ENCODE peak calls at places on chromosome X, in six cellular contexts. Y is IMR-90, D is astrocyte of the spinal cord, A is HL-60, M is SK-N-SH, Q is tibial nerve. J is an unnamed sample.

GRCh38 chrX:100719139-100719538 is 12.8 kb downstream of the SYTL4 start:
- DNase-seq in Y (no peak), D (no peak), A (no peak), M (no peak), Q (no peak), J (no peak)

GRCh38 chrX:41384041-41384705 is 50.2 kb downstream of the DDX3X start:
- DNase-seq in Y (peak; percentile 86), D (peak; percentile 58), A (peak; percentile 45), M (no peak), Q (peak; percentile 13), J (no peak)

GRCh38 chrX:39242187-39242586 is 440.9 kb downstream of the MID1IP1 start:
- DNase-seq in Y (no peak), D (no peak), A (peak; percentile 1), M (peak; percentile 16), Q (no peak), J (no peak)

GRCh38 chrX:13235930-13236329 is 83.9 kb downstream of the ATXN3L start:
- DNase-seq in Y (no peak), D (no peak), A (no peak), M (no peak), Q (no peak), J (no peak)

GRCh38 chrX:19912-20571 is 261.1 kb upstream of the PLCXD1 start:
- DNase-seq in Y (no peak), D (peak; percentile 1), A (no peak), M (peak; percentile 26), Q (no peak), J (no peak)

GRCh38 chrX:78540171-78540570 is 119.0 kb downstream of the RTL3 start:
- DNase-seq in Y (no peak), D (no peak), A (no peak), M (no peak), Q (no peak), J (no peak)

GRCh38 chrX:107571296-107571998 is 56.9 kb upstream of the PRPS1 start:
- DNase-seq in Y (peak; percentile 91), D (peak; percentile 92), A (no peak), M (no peak), Q (no peak), J (peak; percentile 77)

GRCh38 chrX:2423293-2423692 is 77.5 kb downstream of the DHRSX start:
- DNase-seq in Y (peak; percentile 51), D (peak; percentile 13), A (no peak), M (no peak), Q (no peak), J (no peak)

GRCh38 chrX:47097018-47097417 is 18.8 kb downstream of the RGN start:
- DNase-seq in Y (no peak), D (no peak), A (no peak), M (no peak), Q (no peak), J (no peak)

GRCh38 chrX:150984164-150984824 is 1.2 kb downstream of the HMGB3 start:
- DNase-seq in Y (no peak), D (no peak), A (no peak), M (peak; percentile 71), Q (no peak), J (no peak)
- H3K4me3 ChIP-seq in Y (peak overlapping the region; percentile 56), D (peak overlapping the region; percentile 51), A (peak overlapping the region; percentile 42), M (peak overlapping the region; percentile 65), Q (peak overlapping the region; percentile 26), J (peak overlapping the region; percentile 55)

DNA sequence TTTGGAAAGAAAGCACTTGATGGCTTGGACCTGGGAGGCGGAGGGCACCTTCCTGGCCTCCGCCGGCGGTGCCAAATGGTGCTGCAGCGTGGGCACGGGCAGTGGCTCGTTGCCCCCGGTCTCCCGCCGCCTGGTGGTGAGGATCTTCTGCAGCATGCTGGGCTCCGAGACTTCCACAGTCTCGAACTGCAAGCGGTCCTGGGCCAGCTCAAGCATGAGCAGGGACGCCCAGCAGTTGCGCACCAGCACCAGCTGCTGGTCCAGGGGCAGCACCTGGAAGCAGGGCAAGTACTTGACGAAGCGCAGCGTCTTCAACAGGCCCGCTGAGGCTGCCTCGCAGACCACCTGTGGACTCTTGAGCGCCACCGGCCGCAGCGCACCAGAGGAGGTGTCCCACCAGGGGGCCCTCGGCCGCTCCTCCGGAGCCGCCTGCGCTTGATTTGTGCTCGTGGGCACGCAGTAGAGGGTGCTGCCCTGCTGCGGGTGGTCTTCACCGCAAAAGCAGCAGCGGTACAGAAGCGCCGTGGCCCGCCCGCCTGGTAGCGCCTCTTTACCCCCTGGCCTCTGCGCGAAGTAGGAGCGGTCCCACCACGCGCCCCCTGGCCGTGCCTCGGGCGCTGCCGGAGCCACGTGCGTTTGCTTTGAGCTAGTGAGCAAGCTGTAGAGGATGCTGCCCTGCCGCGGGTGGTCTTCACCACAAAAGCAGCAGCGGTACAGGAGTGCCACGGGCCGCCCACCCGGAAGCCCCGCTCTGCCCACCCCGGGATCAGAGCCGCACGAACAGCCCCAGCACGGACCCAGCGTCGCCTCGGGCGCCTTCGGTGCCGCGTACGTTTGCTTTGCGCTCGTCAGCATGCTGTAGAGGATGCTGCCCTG is 689 bp downstream of the NR0B1 start:
- DNase-seq in Y (no peak), D (peak; percentile 13), A (no peak), M (peak; percentile 26), Q (no peak), J (no peak)
- TF ChIP-seq CTCF in Y (peak; percentile 4), D (peak; percentile 34), A (no peak), M (peak; percentile 50), Q (no peak), J (peak; percentile 39)

DNA sequence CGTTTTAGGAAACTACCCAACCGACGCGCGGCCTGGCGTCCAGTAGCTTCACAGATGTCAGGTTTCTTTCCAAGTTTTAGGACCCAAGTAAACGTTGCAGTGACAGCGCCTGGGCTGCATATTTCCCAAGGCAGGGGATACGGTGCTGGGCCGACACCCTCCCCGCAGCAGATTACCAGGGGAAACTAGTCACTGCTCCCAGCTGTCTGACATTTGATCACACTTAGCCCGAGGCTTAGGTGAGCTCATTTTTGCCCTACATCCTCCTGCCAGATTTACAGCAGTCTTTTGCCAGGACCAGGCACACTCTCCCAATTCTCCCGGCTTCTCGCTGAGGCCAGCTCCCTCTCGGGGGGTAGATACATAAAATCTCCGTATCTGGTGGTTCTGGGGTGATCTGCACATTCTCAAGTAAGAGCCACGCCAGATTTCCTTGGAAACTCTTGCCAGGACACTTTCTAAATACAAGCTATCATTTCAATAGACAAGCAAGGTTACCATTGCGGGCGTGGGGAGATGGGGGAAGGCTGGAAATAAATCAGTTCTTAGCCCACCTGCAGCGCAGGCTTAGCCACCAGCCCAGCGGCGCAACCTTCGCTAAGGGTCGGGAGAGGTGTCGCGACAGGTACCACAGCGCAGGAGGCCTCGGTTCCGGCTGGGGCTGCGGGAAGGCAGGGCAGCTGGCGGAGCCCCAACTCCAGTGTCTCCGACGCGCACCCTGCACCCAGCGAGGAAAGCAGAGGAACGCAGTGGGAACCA is 2.5 kb upstream of the SOX3 start:
- DNase-seq in Y (no peak), D (no peak), A (no peak), M (peak; percentile 20), Q (no peak), J (no peak)
- H3K4me3 ChIP-seq in Y (no peak overlapping the region), D (no peak overlapping the region), A (no peak overlapping the region), M (no peak overlapping the region), Q (no peak overlapping the region), J (no peak overlapping the region)

GRCh38 chrX:26445288-26445687 is 229.3 kb downstream of the MAGEB5 start:
- DNase-seq in Y (no peak), D (no peak), A (no peak), M (no peak), Q (no peak), J (no peak)

GRCh38 chrX:26442340-26442739 is 226.4 kb downstream of the MAGEB5 start:
- DNase-seq in Y (peak; percentile 26), D (peak; percentile 5), A (no peak), M (peak; percentile 0), Q (no peak), J (no peak)
- TF ChIP-seq CTCF in Y (peak; percentile 51), D (peak; percentile 41), A (no peak), M (peak; percentile 51), Q (no peak), J (peak; percentile 61)

GRCh38 chrX:20519077-20519617 is 252.4 kb upstream of the RPS6KA3 start:
- DNase-seq in Y (no peak), D (no peak), A (no peak), M (no peak), Q (no peak), J (no peak)

GRCh38 chrX:20515841-20516461 is 249.2 kb upstream of the RPS6KA3 start:
- DNase-seq in Y (peak; percentile 90), D (peak; percentile 87), A (peak; percentile 55), M (no peak), Q (no peak), J (peak; percentile 73)

GRCh38 chrX:20519826-20520225 is 253.1 kb upstream of the RPS6KA3 start:
- DNase-seq in Y (no peak), D (no peak), A (no peak), M (no peak), Q (no peak), J (no peak)

GRCh38 chrX:20514358-20514757 is 247.6 kb upstream of the RPS6KA3 start:
- DNase-seq in Y (peak; percentile 83), D (peak; percentile 61), A (no peak), M (no peak), Q (no peak), J (peak; percentile 63)

DNA sequence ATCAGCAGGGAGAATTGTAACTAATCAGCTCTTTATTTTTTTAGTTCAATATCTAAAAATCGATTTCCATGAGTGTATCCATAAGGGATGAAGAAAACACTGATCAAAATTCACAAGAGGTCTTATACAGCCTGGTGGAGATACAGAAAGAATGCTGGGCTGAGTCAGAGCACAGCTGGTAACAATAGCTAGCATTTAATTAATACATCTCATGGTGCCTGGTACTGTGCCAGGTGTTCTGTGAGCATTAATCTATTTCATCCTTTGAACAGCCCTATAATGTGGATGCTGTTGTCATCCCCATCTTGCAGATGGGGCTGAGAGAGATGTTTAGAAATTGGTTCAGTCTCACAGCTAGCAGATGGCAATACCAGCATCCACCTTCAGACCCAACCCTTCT is 250.9 kb upstream of the RPS6KA3 start:
- DNase-seq in Y (peak; percentile 38), D (no peak), A (no peak), M (no peak), Q (no peak), J (no peak)
- H3K4me3 ChIP-seq in Y (no peak overlapping the region), D (no peak overlapping the region), A (no peak overlapping the region), M (no peak overlapping the region), Q (no peak overlapping the region), J (no peak overlapping the region)

GRCh38 chrX:132737743-132738142 is 220.7 kb downstream of the HS6ST2 start:
- DNase-seq in Y (no peak), D (no peak), A (no peak), M (no peak), Q (no peak), J (no peak)

GRCh38 chrX:132743086-132743485 is 215.3 kb downstream of the HS6ST2 start:
- DNase-seq in Y (no peak), D (no peak), A (no peak), M (no peak), Q (no peak), J (no peak)

GRCh38 chrX:132741706-132742105 is 216.7 kb downstream of the HS6ST2 start:
- DNase-seq in Y (no peak), D (no peak), A (no peak), M (no peak), Q (no peak), J (no peak)

GRCh38 chrX:132738951-132739350 is 219.5 kb downstream of the HS6ST2 start:
- DNase-seq in Y (no peak), D (no peak), A (no peak), M (no peak), Q (no peak), J (no peak)

GRCh38 chrX:132740316-132741123 is 217.9 kb downstream of the HS6ST2 start:
- DNase-seq in Y (no peak), D (no peak), A (no peak), M (peak; percentile 25), Q (no peak), J (no peak)
- TF ChIP-seq CTCF in Y (peak; percentile 36), D (peak; percentile 73), A (peak; percentile 8), M (peak; percentile 67), Q (peak; percentile 29), J (peak; percentile 71)

J was measured in epithelial cell of proximal tubule.